ENCODE peak calls at places on chromosomes 16 and 17, in ten cellular contexts. E is IMR-90, T is uterus, G is stomach, M is ovary, P is gastrocnemius medialis, D is tibial nerve, F is NB4, N is Peyer's patch, C is A549. R is an unnamed sample.

GRCh38 chr17:5718751-5719150 is 134.4 kb upstream of the NLRP1 start:
- DNase-seq in G (no peak), N (no peak), T (no peak), F (no peak), M (no peak), C (no peak), P (no peak), E (no peak), D (no peak), R (no peak)

GRCh38 chr16:4208529-4208835 is 33.4 kb downstream of the SRL start:
- DNase-seq in C (no peak), T (no peak), P (peak; percentile 73), N (no peak), E (no peak), M (no peak), D (no peak), F (no peak), G (no peak), R (no peak)

GRCh38 chr17:77375108-77375507 is 234.3 kb downstream of the SEC14L1 start:
- DNase-seq in E (no peak), C (no peak), F (no peak), T (no peak), M (no peak), D (no peak), P (no peak), N (no peak), G (peak; percentile 60), R (no peak)

GRCh38 chr17:6599364-6599763 is 41.1 kb downstream of the KIAA0753 start:
- DNase-seq in C (no peak), D (no peak), F (peak; percentile 71), P (no peak), N (no peak), E (peak; percentile 13), M (no peak), T (no peak), G (no peak), R (no peak)

GRCh38 chr17:752620-753219 is 656 bp upstream of the GEMIN4 start:
- DNase-seq in E (peak; percentile 49), F (peak; percentile 21), M (peak; percentile 78), C (peak; percentile 45), P (peak; percentile 71), G (peak; percentile 76), D (peak; percentile 53), N (peak; percentile 36), T (peak; percentile 78), R (peak; percentile 81)

GRCh38 chr16:12050361-12050760 is 73.8 kb downstream of the SNX29 start:
- DNase-seq in C (no peak), F (no peak), G (no peak), P (no peak), N (no peak), D (no peak), E (no peak), T (no peak), M (no peak), R (peak; percentile 58)

GRCh38 chr16:85428899-85429775 is 184.0 kb upstream of the GSE1 start:
- DNase-seq in P (no peak), N (no peak), D (no peak), G (no peak), T (no peak), E (no peak), F (no peak), C (no peak), M (peak; percentile 20), R (peak; percentile 77)

GRCh38 chr16:1807626-1808025 is 14.1 kb upstream of the IGFALS start:
- DNase-seq in E (no peak), N (no peak), F (no peak), D (no peak), T (no peak), P (no peak), M (no peak), G (no peak), C (no peak), R (no peak)

GRCh38 chr17:77528516-77529327 is 388.0 kb downstream of the SEC14L1 start:
- DNase-seq in N (no peak), P (no peak), T (no peak), C (no peak), M (no peak), D (no peak), E (no peak), F (no peak), G (no peak), R (no peak)

GRCh38 chr17:77995146-77995852 is 36.8 kb downstream of the TNRC6C start:
- DNase-seq in G (no peak), T (no peak), P (peak; percentile 78), D (no peak), E (no peak), F (no peak), M (no peak), N (no peak), C (no peak), R (no peak)

GRCh38 chr16:67966549-67967182 is 1.8 kb downstream of the SLC12A4 start:
- DNase-seq in E (no peak), G (no peak), P (peak; percentile 48), C (no peak), T (peak; percentile 54), F (peak; percentile 59), N (no peak), M (peak; percentile 38), D (no peak), R (no peak)

GRCh38 chr16:71520550-71520949 is 5.7 kb upstream of the CHST4 start:
- DNase-seq in G (no peak), D (no peak), N (no peak), P (no peak), M (no peak), C (no peak), F (no peak), T (no peak), E (no peak), R (no peak)

GRCh38 chr16:70529051-70529777 is 5.6 kb downstream of the SF3B3 start:
- DNase-seq in P (no peak), G (no peak), E (peak; percentile 79), T (no peak), N (no peak), D (no peak), C (peak; percentile 62), F (peak; percentile 63), M (no peak), R (no peak)

GRCh38 chr17:81961554-81962498 is 839 bp upstream of the NOTUM start:
- DNase-seq in P (no peak), F (no peak), D (no peak), T (no peak), E (no peak), C (no peak), N (no peak), G (no peak), M (no peak), R (no peak)
- TF ChIP-seq CTCF in P (no peak), F (no peak), D (no peak), T (no peak), E (no peak), C (no peak), N (no peak), G (no peak), M (no peak), R (no peak)

DNA sequence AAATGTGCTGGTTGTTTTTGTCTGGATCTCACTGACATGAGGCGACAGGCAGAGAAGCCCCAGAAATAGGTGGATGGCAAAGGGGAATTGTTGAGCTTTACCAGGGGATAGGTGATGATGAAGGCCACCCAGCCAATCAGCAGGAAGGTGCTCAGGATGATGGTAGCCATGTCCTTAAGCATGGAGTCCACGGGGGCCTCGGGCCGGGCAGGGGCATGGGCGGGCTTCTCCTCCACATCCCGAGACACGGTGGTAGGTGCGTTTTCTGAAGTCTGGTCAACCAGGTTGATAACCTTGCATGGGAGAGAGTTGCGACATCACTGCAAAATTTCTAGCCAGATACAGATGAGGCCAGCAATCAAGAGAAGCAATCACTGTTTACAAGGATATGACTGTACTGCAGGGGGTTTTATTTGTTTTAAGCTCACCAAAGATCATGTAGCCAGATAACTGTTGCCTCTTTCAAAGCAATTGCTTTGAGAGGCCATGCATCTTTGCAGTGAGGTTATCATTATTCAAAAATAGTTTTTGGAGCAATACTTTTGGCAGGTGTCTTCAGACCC is 37.3 kb upstream of the ICAM2 start:
- DNase-seq in C (no peak), D (no peak), N (no peak), F (no peak), G (no peak), E (no peak), T (no peak), P (no peak), M (no peak), R (no peak)
- TF ChIP-seq POLR2A in C (no peak), D (no peak), N (no peak), F (no peak), G (no peak), E (no peak), T (no peak), P (no peak), M (no peak), R (no peak)

GRCh38 chr17:59278401-59278800 is 53.1 kb upstream of the YPEL2 start:
- DNase-seq in G (no peak), N (no peak), E (no peak), F (no peak), M (no peak), C (no peak), D (no peak), T (no peak), P (no peak), R (no peak)

GRCh38 chr17:59275618-59276017 is 55.3 kb downstream of the GDPD1 start:
- DNase-seq in N (no peak), G (no peak), P (no peak), M (no peak), T (no peak), E (no peak), D (no peak), C (no peak), F (no peak), R (no peak)

DNA sequence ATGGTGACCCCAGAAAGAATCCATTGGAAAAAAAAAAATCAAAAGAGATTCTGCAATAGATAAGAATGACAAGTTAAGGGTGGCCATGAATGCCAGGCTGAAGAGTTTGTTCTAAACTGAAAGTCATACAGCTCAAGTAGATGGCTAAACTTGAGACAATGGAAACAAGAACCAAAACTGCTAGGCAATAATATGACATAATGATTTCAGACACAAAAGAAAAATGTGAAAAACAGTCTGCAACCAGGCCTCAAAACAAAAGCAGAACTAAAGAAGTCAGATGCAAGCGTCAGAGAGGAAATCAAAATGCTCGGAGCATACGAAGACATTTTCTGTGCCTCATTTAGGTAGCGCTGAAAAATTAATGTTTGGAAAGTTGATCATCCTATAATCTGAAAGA is 54.4 kb upstream of the YPEL2 start:
- DNase-seq in E (no peak), T (no peak), N (no peak), G (no peak), F (no peak), M (no peak), D (no peak), C (no peak), P (no peak), R (no peak)
- H3K4me3 ChIP-seq in E (no peak overlapping the region), T (no peak overlapping the region), N (no peak overlapping the region), G (no peak overlapping the region), F (no peak overlapping the region), M (no peak overlapping the region), D (no peak overlapping the region), C (no peak overlapping the region), P (no peak overlapping the region), R (no peak overlapping the region)

GRCh38 chr17:82623707-82624106 is 24.5 kb downstream of the WDR45B start:
- DNase-seq in E (no peak), G (no peak), T (no peak), F (peak; percentile 91), N (no peak), C (no peak), D (no peak), M (no peak), P (no peak), R (no peak)
- TF ChIP-seq CTCF in E (no peak), G (no peak), T (no peak), F (no peak), N (no peak), C (no peak), D (no peak), M (no peak), P (no peak), R (no peak)